ENCODE peak calls at places on chromosomes 6 and 20, in four cellular contexts. X is omental fat pad, F is left ventricle myocardium inferior, M is A549. N is an unnamed sample.

GRCh38 chr20:23646106-23646958 is 8.6 kb upstream of the CST3 start:
- DNase-seq in X (no peak), F (no peak), M (no peak), N (no peak)

GRCh38 chr20:10673176-10673830 is 496 bp downstream of the JAG1 start:
- DNase-seq in X (no peak), F (no peak), M (no peak), N (no peak)

GRCh38 chr20:31894980-31895675 is 24.7 kb downstream of the TTLL9 start:
- DNase-seq in X (no peak), F (peak; percentile 29), M (no peak), N (no peak)

GRCh38 chr20:1946442-1946761 is 47.5 kb downstream of the PDYN start:
- DNase-seq in X (no peak), F (no peak), M (no peak), N (no peak)

GRCh38 chr20:50146214-50146613 is 7.3 kb downstream of the PEDS1 start:
- DNase-seq in X (no peak), F (no peak), M (no peak), N (no peak)

GRCh38 chr6:149218915-149219314 is 98.6 kb upstream of the TAB2 start:
- DNase-seq in X (no peak), F (no peak), M (no peak), N (no peak)

GRCh38 chr20:11496382-11496781 is 421.3 kb upstream of the BTBD3 start:
- DNase-seq in X (no peak), F (no peak), M (no peak), N (no peak)

GRCh38 chr6:136566007-136566487 is 15.8 kb upstream of the MAP7 start:
- DNase-seq in X (no peak), F (peak; percentile 22), M (no peak), N (no peak)

GRCh38 chr20:47843886-47844567 is 58.7 kb upstream of the SULF2 start:
- DNase-seq in X (no peak), F (no peak), M (no peak), N (no peak)

GRCh38 chr6:101401792-101402617 is 8.5 kb downstream of the GRIK2 start:
- DNase-seq in X (no peak), F (no peak), M (no peak), N (no peak)

GRCh38 chr20:23363257-23363649 is 1.3 kb downstream of the GZF1 start:
- DNase-seq in X (no peak), F (peak; percentile 69), M (no peak), N (no peak)

GRCh38 chr6:92586236-92586977 is 833.0 kb downstream of the EPHA7 start:
- DNase-seq in X (no peak), F (no peak), M (no peak), N (no peak)

GRCh38 chr20:34948030-34948429 is 7.6 kb downstream of the GSS start:
- DNase-seq in X (no peak), F (no peak), M (no peak), N (no peak)

GRCh38 chr6:107511410-107512070 is 21.6 kb downstream of the SOBP start:
- DNase-seq in X (no peak), F (peak; percentile 82), M (no peak), N (no peak)

GRCh38 chr6:47701374-47701773 is 3.0 kb downstream of the ADGRF4 start:
- DNase-seq in X (no peak), F (no peak), M (no peak), N (no peak)

GRCh38 chr6:7424967-7425807 is 35.6 kb downstream of the RIOK1 start:
- DNase-seq in X (no peak), F (peak; percentile 38), M (peak; percentile 29), N (peak; percentile 41)

GRCh38 chr6:148700713-148701392 is 46.0 kb upstream of the UST start:
- DNase-seq in X (no peak), F (no peak), M (peak; percentile 5), N (no peak)

GRCh38 chr6:169252805-169253189 is 849 bp downstream of the THBS2 start:
- DNase-seq in X (peak; percentile 20), F (no peak), M (no peak), N (no peak)

GRCh38 chr6:74720923-74721322 is 484.9 kb downstream of the COL12A1 start:
- DNase-seq in X (no peak), F (no peak), M (no peak), N (no peak)

GRCh38 chr6:15936503-15936902 is 192.4 kb upstream of the MYLIP start:
- DNase-seq in X (no peak), F (no peak), M (no peak), N (no peak)

GRCh38 chr6:132934496-132934895 is 120.1 kb downstream of the RPS12 start:
- DNase-seq in X (no peak), F (no peak), M (no peak), N (no peak)

GRCh38 chr20:52235129-52235528 is 43.5 kb upstream of the ZFP64 start:
- DNase-seq in X (no peak), F (no peak), M (no peak), N (no peak)

GRCh38 chr20:63889241-63890200 is 5.4 kb upstream of the DNAJC5 start:
- DNase-seq in X (no peak), F (no peak), M (no peak), N (no peak)

GRCh38 chr6:168515376-168515775 is 74.4 kb downstream of the SMOC2 start:
- DNase-seq in X (no peak), F (no peak), M (no peak), N (no peak)

GRCh38 chr20:33016581-33017109 is 9.1 kb downstream of the BPIFB2 start:
- DNase-seq in X (no peak), F (no peak), M (no peak), N (no peak)

GRCh38 chr6:157317129-157317814 is 6.0 kb downstream of the TMEM242 start:
- DNase-seq in X (peak; percentile 95), F (peak; percentile 68), M (peak; percentile 76), N (no peak)

GRCh38 chr20:10064611-10065010 is 29.8 kb downstream of the ANKEF1 start:
- DNase-seq in X (no peak), F (no peak), M (no peak), N (no peak)

N was measured in H1.